ENCODE peak calls at places on chromosomes 13 and 19, in nine cellular contexts. R, E, K, A, U, H, B, W and C are unnamed samples.
A peak's percentile ranks its signal among the peaks of the same experiment; 100 is the strongest.

GRCh38 chr13:114121496-114122466 is 10.6 kb downstream of the RASA3 start:
- DNase-seq in K (no peak), U (no peak), B (no peak), H (no peak), A (no peak), E (peak; percentile 73), W (no peak), R (no peak), C (no peak)

GRCh38 chr19:11180346-11180745 is 17.0 kb downstream of the KANK2 start:
- DNase-seq in R (no peak), B (no peak), U (no peak), W (no peak), A (no peak), E (no peak), K (no peak), H (no peak), C (no peak)

GRCh38 chr13:26538363-26539317 is 18.8 kb upstream of the WASF3 start:
- DNase-seq in A (peak; percentile 55), W (no peak), E (no peak), R (peak; percentile 33), B (no peak), U (no peak), K (no peak), H (no peak), C (no peak)

GRCh38 chr13:111857846-111858560 is 208.9 kb upstream of the SOX1 start:
- DNase-seq in K (no peak), E (peak; percentile 64), A (no peak), R (no peak), B (no peak), U (no peak), H (no peak), W (no peak), C (no peak)

GRCh38 chr19:33110201-33110910 is 21.6 kb upstream of the WDR88 start:
- DNase-seq in W (no peak), E (no peak), H (no peak), A (no peak), R (no peak), K (no peak), B (no peak), U (no peak), C (no peak)

GRCh38 chr19:33335446-33335845 is 33.1 kb upstream of the CEBPA start:
- DNase-seq in R (no peak), H (no peak), A (no peak), K (no peak), U (no peak), W (no peak), B (no peak), E (no peak), C (no peak)

GRCh38 chr13:30421093-30422055 is 919 bp upstream of the UBE2L5 start:
- DNase-seq in E (peak; percentile 97), K (peak; percentile 88), R (peak; percentile 78), H (peak; percentile 74), B (peak; percentile 85), A (peak; percentile 91), U (peak; percentile 88), W (peak; percentile 88), C (peak; percentile 93)

GRCh38 chr13:114285166-114285808 is 3.9 kb downstream of the UPF3A start:
- DNase-seq in R (no peak), B (no peak), W (no peak), A (no peak), E (no peak), H (peak; percentile 75), K (no peak), U (no peak), C (no peak)

GRCh38 chr19:46049597-46049996 is 8.8 kb upstream of the IGFL4 start:
- DNase-seq in A (no peak), R (no peak), W (no peak), U (no peak), H (peak; percentile 60), K (no peak), E (no peak), B (no peak), C (no peak)

GRCh38 chr13:105336706-105337582 is 1198.5 kb downstream of the EFNB2 start:
- DNase-seq in K (no peak), U (peak; percentile 45), H (no peak), E (no peak), W (no peak), A (no peak), B (no peak), R (no peak), C (no peak)

GRCh38 chr19:31253816-31254551 is 95.3 kb downstream of the TSHZ3 start:
- DNase-seq in H (peak; percentile 89), U (no peak), A (no peak), E (no peak), W (no peak), B (no peak), R (no peak), K (peak; percentile 37), C (no peak)

GRCh38 chr13:25860862-25861261 is 191.0 kb downstream of the SHISA2 start:
- DNase-seq in R (no peak), B (no peak), E (no peak), W (no peak), A (no peak), U (no peak), H (peak; percentile 83), K (no peak), C (no peak)

GRCh38 chr13:59750860-59751259 is 412.9 kb downstream of the DIAPH3 start:
- DNase-seq in R (no peak), K (no peak), W (no peak), E (no peak), U (no peak), H (peak; percentile 67), B (no peak), A (no peak), C (no peak)

GRCh38 chr19:35738021-35738886 is 4.0 kb downstream of the IGFLR1 start:
- DNase-seq in W (no peak), E (peak; percentile 76), A (no peak), K (no peak), U (no peak), R (no peak), B (no peak), H (no peak), C (no peak)

GRCh38 chr19:41998246-41999020 is 4.4 kb upstream of the ATP1A3 start:
- DNase-seq in W (peak; percentile 48), H (no peak), U (no peak), R (no peak), E (peak; percentile 82), A (no peak), B (no peak), K (no peak), C (no peak)

GRCh38 chr13:44048326-44048725 is 168.6 kb downstream of the LACC1 start:
- DNase-seq in R (no peak), A (no peak), H (no peak), W (no peak), E (no peak), K (no peak), U (no peak), B (no peak), C (no peak)

GRCh38 chr19:55643003-55643732 is at the start of gene ZNF581:
- DNase-seq in A (peak; percentile 75), K (peak; percentile 78), R (peak; percentile 80), E (peak; percentile 93), U (peak; percentile 85), W (peak; percentile 76), H (peak; percentile 72), B (peak; percentile 83), C (peak; percentile 89)

GRCh38 chr13:21580736-21581135 is 23.2 kb downstream of the MICU2 start:
- DNase-seq in U (no peak), W (no peak), A (no peak), E (no peak), B (no peak), R (no peak), H (no peak), K (no peak), C (no peak)

DNA sequence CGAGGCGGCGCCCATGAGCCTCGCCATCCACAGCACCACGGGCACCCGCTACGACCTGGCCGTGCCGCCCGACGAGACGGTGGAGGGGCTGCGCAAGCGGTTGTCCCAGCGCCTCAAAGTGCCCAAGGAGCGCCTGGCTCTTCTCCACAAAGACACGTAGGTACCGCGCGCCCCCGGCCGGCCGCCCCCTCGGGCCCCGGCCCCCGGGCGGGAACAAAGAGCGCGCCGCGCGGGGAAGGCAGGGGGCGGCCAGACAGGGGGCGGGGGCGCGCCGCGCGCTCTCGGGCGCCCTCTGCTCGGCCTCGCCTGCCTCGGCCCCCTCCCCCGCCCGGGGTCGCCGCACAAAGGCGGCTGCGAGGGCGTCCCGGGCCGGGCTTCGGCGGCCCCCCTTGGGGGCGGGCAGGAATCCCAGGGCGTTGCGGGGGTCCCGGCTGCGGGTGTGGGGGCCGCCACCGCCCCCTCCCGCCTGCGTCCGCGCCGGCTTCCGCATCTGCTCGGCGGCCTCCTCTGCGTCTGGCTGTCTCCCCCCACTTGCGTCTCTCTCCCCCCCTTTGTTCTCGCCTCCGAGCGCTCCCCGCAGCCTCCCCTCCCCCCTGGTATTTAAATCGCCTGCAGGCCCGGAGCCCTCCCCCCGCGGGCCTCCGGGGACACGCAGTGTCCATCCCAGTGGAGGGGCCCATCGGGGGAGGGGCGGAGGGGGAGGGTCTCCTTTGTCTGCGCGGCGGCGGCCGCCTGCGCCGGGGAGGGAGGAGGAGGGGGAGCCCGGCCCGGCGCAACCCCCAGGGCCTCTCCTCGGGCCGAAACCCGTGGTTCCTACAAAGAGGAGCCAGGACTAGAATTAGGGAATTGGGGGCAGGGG is 2.2 kb downstream of the MIDN start:
- DNase-seq in W (no peak), H (no peak), E (no peak), U (peak; percentile 84), K (no peak), R (peak; percentile 65), A (no peak), B (peak; percentile 68), C (peak; percentile 86)
- TF ChIP-seq CTCF in W (no peak), H (no peak), E (no peak), U (no peak), K (no peak), R (no peak), A (no peak), B (no peak), C (no peak)

DNA sequence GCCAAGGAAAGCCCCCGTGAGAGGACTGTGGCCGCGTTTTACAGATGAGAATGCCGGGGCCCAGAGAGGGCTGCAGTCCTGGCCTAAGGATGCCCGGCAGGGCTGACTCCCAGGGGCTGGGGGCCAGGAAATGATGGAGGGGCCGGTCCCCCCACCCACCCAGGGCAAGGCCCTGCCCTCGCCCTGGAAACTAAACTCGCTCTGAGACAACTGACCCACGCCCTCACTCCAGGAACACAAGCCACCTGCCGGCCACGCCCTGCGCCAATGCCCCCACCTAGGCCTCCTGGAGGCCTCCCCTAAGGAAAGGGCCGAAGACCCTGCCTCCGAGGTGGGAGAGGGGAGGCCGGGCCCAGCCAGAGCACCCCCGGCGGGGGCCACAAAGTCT is 7.2 kb downstream of the ZBTB7A start:
- DNase-seq in R (peak; percentile 86), K (no peak), W (no peak), B (peak; percentile 88), U (no peak), A (no peak), H (no peak), E (peak; percentile 83), C (no peak)
- H3K4me1 ChIP-seq in R (peaks cover 65% of the 10 kb centered on the region), K (peaks cover 64% of the 10 kb centered on the region), W (peaks cover 68% of the 10 kb centered on the region), B (peaks cover 89% of the 10 kb centered on the region), U (peaks cover 76% of the 10 kb centered on the region), A (peaks cover 61% of the 10 kb centered on the region), H (peaks cover 24% of the 10 kb centered on the region), E (peaks cover 58% of the 10 kb centered on the region), C (peaks cover 68% of the 10 kb centered on the region)

GRCh38 chr19:20357921-20358320 is 190.9 kb downstream of the ZNF486 start:
- DNase-seq in K (no peak), W (no peak), A (no peak), U (no peak), E (no peak), R (no peak), B (no peak), H (no peak), C (no peak)
- H3K27ac ChIP-seq in K (no peak overlapping the region), W (no peak overlapping the region), A (no peak overlapping the region), U (no peak overlapping the region), E (no peak overlapping the region), R (no peak overlapping the region), B (no peak overlapping the region), H (no peak overlapping the region), C (no peak overlapping the region)

GRCh38 chr13:52128714-52129700 is at the start of gene NEK5:
- DNase-seq in W (peak; percentile 70), A (peak; percentile 45), K (peak; percentile 59), H (peak; percentile 45), B (peak; percentile 84), R (peak; percentile 73), E (peak; percentile 94), U (peak; percentile 79), C (peak; percentile 86)
- TF ChIP-seq CTCF in W (peak; percentile 89), A (peak; percentile 60), K (peak; percentile 70), H (peak; percentile 85), B (peak; percentile 82), R (peak; percentile 62), E (peak; percentile 66), U (peak; percentile 82), C (peak; percentile 80)